ENCODE peak calls at places on chromosomes 12 and 14, in four cellular contexts. L, B, F and Q are unnamed samples.

GRCh38 chr14:94663965-94664704 is 51.9 kb downstream of the SERPINA3 start:
- DNase-seq in L (no peak), B (no peak), F (no peak), Q (peak; percentile 40)

GRCh38 chr14:45112886-45113772 is 21.2 kb downstream of the FKBP3 start:
- DNase-seq in L (no peak), B (no peak), F (peak; percentile 53), Q (peak; percentile 51)

GRCh38 chr14:55730602-55731001 is 150.6 kb downstream of the KTN1 start:
- DNase-seq in L (no peak), B (no peak), F (no peak), Q (no peak)

GRCh38 chr12:62618948-62619347 is 152.3 kb downstream of the MON2 start:
- DNase-seq in L (no peak), B (no peak), F (no peak), Q (peak; percentile 48)

GRCh38 chr12:88052686-88053085 is 23.5 kb upstream of the C12orf50 start:
- DNase-seq in L (peak; percentile 56), B (no peak), F (peak; percentile 30), Q (peak; percentile 52)

GRCh38 chr12:104285740-104286537 is 17.6 kb upstream of the EID3 start:
- DNase-seq in L (peak; percentile 29), B (no peak), F (no peak), Q (peak; percentile 70)

GRCh38 chr14:72104011-72104613 is 171.9 kb downstream of the RGS6 start:
- DNase-seq in L (peak; percentile 31), B (no peak), F (no peak), Q (no peak)

GRCh38 chr12:47038270-47038748 is 41.1 kb upstream of the PCED1B start:
- DNase-seq in L (no peak), B (no peak), F (no peak), Q (no peak)

GRCh38 chr14:47149326-47149725 is 497.7 kb upstream of the RPL10L start:
- DNase-seq in L (no peak), B (no peak), F (no peak), Q (no peak)

GRCh38 chr12:122407208-122407607 is 15.3 kb downstream of the CLIP1 start:
- DNase-seq in L (no peak), B (no peak), F (no peak), Q (no peak)

GRCh38 chr14:104964546-104964945 is 13.6 kb downstream of the AHNAK2 start:
- DNase-seq in L (no peak), B (no peak), F (no peak), Q (no peak)

GRCh38 chr12:49825971-49826421 is 2.2 kb downstream of the NCKAP5L start:
- DNase-seq in L (no peak), B (no peak), F (no peak), Q (no peak)

GRCh38 chr12:109387425-109388166 is 39.9 kb downstream of the MYO1H start:
- DNase-seq in L (peak; percentile 63), B (no peak), F (peak; percentile 73), Q (peak; percentile 16)

GRCh38 chr12:127731657-127732056 is 535.3 kb upstream of the TMEM132C start:
- DNase-seq in L (no peak), B (no peak), F (no peak), Q (no peak)

GRCh38 chr12:105334568-105334967 is 4.1 kb downstream of the C12orf75 start:
- DNase-seq in L (no peak), B (no peak), F (no peak), Q (no peak)

GRCh38 chr14:89540830-89541470 is 123.9 kb upstream of the FOXN3 start:
- DNase-seq in L (no peak), B (no peak), F (no peak), Q (peak; percentile 32)

GRCh38 chr14:76958975-76959710 is 69.4 kb downstream of the IRF2BPL start:
- DNase-seq in L (peak; percentile 82), B (peak; percentile 79), F (peak; percentile 81), Q (peak; percentile 67)

GRCh38 chr14:102417646-102418045 is 54.9 kb downstream of the TECPR2 start:
- DNase-seq in L (no peak), B (no peak), F (no peak), Q (no peak)

GRCh38 chr14:102418853-102419240 is 56.1 kb downstream of the TECPR2 start:
- DNase-seq in L (no peak), B (no peak), F (no peak), Q (no peak)

GRCh38 chr14:102418169-102418852 is 55.6 kb downstream of the TECPR2 start:
- DNase-seq in L (peak; percentile 6), B (no peak), F (no peak), Q (no peak)

GRCh38 chr14:102417118-102417517 is 54.4 kb downstream of the TECPR2 start:
- DNase-seq in L (no peak), B (no peak), F (no peak), Q (no peak)

DNA sequence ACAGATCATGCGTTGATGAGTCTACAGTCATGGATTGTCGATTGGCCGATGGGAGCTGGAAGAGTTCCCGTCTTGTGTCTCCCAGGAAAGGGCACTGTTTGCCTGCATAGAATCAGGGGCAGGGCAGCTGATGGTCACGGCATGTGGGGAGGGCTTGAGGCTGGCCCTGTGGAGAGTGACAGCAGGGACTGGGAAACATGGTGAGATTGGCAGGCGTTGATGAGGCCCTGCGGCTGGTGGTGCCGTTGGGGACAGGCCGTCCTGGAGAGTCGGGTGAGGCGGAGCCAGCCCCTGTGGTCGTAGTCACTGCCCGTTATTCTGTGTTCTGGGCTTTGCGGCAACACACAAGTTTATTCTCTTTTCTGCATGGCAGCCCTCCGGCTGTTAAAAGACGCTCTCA is 52.9 kb downstream of the TECPR2 start:
- DNase-seq in L (no peak), B (no peak), F (no peak), Q (no peak)
- TF ChIP-seq MYC in L (no peak), B (no peak), F (no peak), Q (no peak)

GRCh38 chr12:40058721-40059190 is 47.1 kb downstream of the SLC2A13 start:
- DNase-seq in L (no peak), B (no peak), F (no peak), Q (no peak)

GRCh38 chr12:40055227-40055579 is 50.7 kb downstream of the SLC2A13 start:
- DNase-seq in L (no peak), B (no peak), F (no peak), Q (no peak)

GRCh38 chr12:40054554-40055226 is 51.2 kb downstream of the SLC2A13 start:
- DNase-seq in L (no peak), B (no peak), F (no peak), Q (no peak)

GRCh38 chr12:40056357-40056756 is 49.5 kb downstream of the SLC2A13 start:
- DNase-seq in L (no peak), B (no peak), F (no peak), Q (no peak)

GRCh38 chr12:40055776-40056175 is 50.1 kb downstream of the SLC2A13 start:
- DNase-seq in L (no peak), B (no peak), F (no peak), Q (no peak)
- H3K79me2 ChIP-seq in L (no peaks in the 10 kb centered on the region), B (no peaks in the 10 kb centered on the region), F (no peaks in the 10 kb centered on the region), Q (no peaks in the 10 kb centered on the region)

GRCh38 chr12:112107728-112108447 is 695 bp downstream of the NAA25 start:
- DNase-seq in L (peak; percentile 65), B (no peak), F (no peak), Q (peak; percentile 38)
- TF ChIP-seq MYC in L (no peak), B (no peak), F (no peak), Q (no peak)

DNA sequence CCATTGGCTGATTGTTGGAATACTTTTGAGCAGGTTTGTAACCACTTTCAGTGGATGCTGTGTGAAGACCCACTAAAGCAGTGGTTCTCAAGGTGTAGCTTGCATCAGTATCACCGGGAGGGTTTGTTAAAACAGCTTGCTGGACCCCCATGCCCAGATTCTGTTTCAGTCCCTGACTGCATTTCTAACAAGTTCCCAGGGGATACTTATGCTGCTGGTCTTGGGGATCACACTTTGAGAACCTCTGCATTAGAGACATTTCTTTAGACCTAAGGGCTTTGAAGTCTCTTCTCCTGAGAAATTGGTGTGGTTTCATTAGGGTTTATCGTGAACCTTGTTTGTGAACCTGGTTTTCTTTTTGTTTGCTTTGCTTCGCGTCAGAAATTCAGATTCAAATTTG is 47.7 kb downstream of the PRKCH start:
- DNase-seq in L (no peak), B (no peak), F (no peak), Q (no peak)
- H3K79me2 ChIP-seq in L (no peaks in the 10 kb centered on the region), B (peaks cover 84% of the 10 kb centered on the region), F (no peaks in the 10 kb centered on the region), Q (peaks cover 81% of the 10 kb centered on the region)

GRCh38 chr12:120047072-120047471 is 58.0 kb downstream of the BICDL1 start:
- DNase-seq in L (no peak), B (no peak), F (peak; percentile 32), Q (no peak)

GRCh38 chr12:120041386-120042231 is 52.6 kb downstream of the BICDL1 start:
- DNase-seq in L (no peak), B (no peak), F (peak; percentile 90), Q (no peak)

GRCh38 chr12:120048258-120048657 is 59.2 kb downstream of the BICDL1 start:
- DNase-seq in L (no peak), B (no peak), F (no peak), Q (no peak)

GRCh38 chr12:120039711-120040110 is 50.7 kb downstream of the BICDL1 start:
- DNase-seq in L (no peak), B (no peak), F (no peak), Q (no peak)

DNA sequence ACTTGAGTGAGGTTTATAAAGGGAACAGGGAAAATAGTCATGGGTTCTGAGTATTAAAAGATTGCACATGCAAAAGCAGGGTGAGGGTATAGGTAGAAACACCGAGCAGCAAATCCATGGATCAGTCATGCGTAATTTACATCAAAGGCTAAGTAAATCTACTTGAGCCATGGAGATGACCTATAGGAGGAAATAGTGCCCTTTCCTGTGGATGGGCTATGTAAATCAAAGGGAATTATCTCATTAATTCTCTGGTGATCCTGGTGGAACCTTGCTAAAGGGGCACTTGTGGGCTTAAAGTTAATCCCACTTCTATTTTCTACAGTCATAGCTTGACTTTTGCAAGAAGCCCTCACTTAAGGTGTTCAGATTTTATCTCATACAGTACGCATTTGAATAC is 54.4 kb downstream of the BICDL1 start:
- DNase-seq in L (no peak), B (no peak), F (no peak), Q (no peak)
- TF ChIP-seq MYC in L (no peak), B (no peak), F (no peak), Q (no peak)